ENCODE peak calls at places on chromosomes 2 and 18, in six cellular contexts. L, C, Q, W, D and S are unnamed samples.

GRCh38 chr2:126792993-126793392 is 105.7 kb upstream of the TEX51 start:
- DNase-seq in L (no peak), C (no peak), Q (no peak), W (no peak), D (no peak), S (no peak)

GRCh38 chr2:3214065-3214464 is 163.6 kb downstream of the EIPR1 start:
- DNase-seq in L (no peak), C (no peak), Q (no peak), W (no peak), D (no peak), S (no peak)

GRCh38 chr2:160209457-160209856 is 9.4 kb upstream of the ITGB6 start:
- DNase-seq in L (no peak), C (peak), Q (no peak), W (no peak), D (no peak), S (no peak)

GRCh38 chr2:142668420-142668819 is 209.0 kb upstream of the KYNU start:
- DNase-seq in L (no peak), C (no peak), Q (no peak), W (no peak), D (no peak), S (no peak)

GRCh38 chr2:203951366-203951902 is 14.9 kb downstream of the ICOS start:
- DNase-seq in L (no peak), C (peak), Q (no peak), W (no peak), D (no peak), S (no peak)

GRCh38 chr2:111042261-111042660 is 78.5 kb upstream of the BCL2L11 start:
- DNase-seq in L (no peak), C (no peak), Q (no peak), W (no peak), D (no peak), S (no peak)

GRCh38 chr2:153477096-153477555 is 1.4 kb downstream of the RPRM start:
- DNase-seq in L (no peak), C (no peak), Q (peak), W (no peak), D (no peak), S (no peak)

GRCh38 chr18:28510210-28510609 is 333.3 kb upstream of the CDH2 start:
- DNase-seq in L (no peak), C (no peak), Q (no peak), W (no peak), D (no peak), S (no peak)

GRCh38 chr2:179655627-179656026 is 205.8 kb downstream of the ZNF385B start:
- DNase-seq in L (no peak), C (no peak), Q (no peak), W (no peak), D (no peak), S (no peak)

GRCh38 chr18:73724908-73725307 is 422.7 kb downstream of the FBXO15 start:
- DNase-seq in L (no peak), C (no peak), Q (no peak), W (no peak), D (no peak), S (no peak)

GRCh38 chr2:240884221-240884620 is 11.7 kb downstream of the MAB21L4 start:
- DNase-seq in L (no peak), C (no peak), Q (no peak), W (no peak), D (no peak), S (no peak)

GRCh38 chr18:76672627-76673026 is 149.7 kb upstream of the ZNF236 start:
- DNase-seq in L (no peak), C (no peak), Q (no peak), W (no peak), D (no peak), S (no peak)

GRCh38 chr2:236085647-236086046 is 82.5 kb downstream of the GBX2 start:
- DNase-seq in L (no peak), C (no peak), Q (no peak), W (no peak), D (no peak), S (no peak)

GRCh38 chr2:60463249-60463648 is 90.2 kb downstream of the BCL11A start:
- DNase-seq in L (no peak), C (no peak), Q (no peak), W (no peak), D (no peak), S (no peak)

GRCh38 chr2:84649487-84650142 is 133.3 kb downstream of the DNAH6 start:
- DNase-seq in L (no peak), C (no peak), Q (no peak), W (no peak), D (no peak), S (no peak)

GRCh38 chr18:71529708-71530303 is 1014.3 kb downstream of the CBLN2 start:
- DNase-seq in L (no peak), C (no peak), Q (no peak), W (no peak), D (no peak), S (no peak)

GRCh38 chr2:172395503-172395902 is 31.9 kb upstream of the ITGA6 start:
- DNase-seq in L (no peak), C (no peak), Q (no peak), W (no peak), D (no peak), S (no peak)

GRCh38 chr2:217484046-217484445 is 518.7 kb downstream of the TNS1 start:
- DNase-seq in L (no peak), C (no peak), Q (no peak), W (no peak), D (no peak), S (no peak)

GRCh38 chr18:68983126-68983525 is 185.2 kb downstream of the CCDC102B start:
- DNase-seq in L (no peak), C (no peak), Q (no peak), W (no peak), D (no peak), S (no peak)
- TF ChIP-seq POLR2A in L (no peak), C (no peak), Q (no peak), W (no peak), D (no peak), S (no peak)

GRCh38 chr2:74760875-74761630 is 72.9 kb upstream of the HK2 start:
- DNase-seq in L (no peak), C (no peak), Q (no peak), W (no peak), D (no peak), S (no peak)
- TF ChIP-seq TAF1 in L (no peak), C (no peak), Q (no peak), W (no peak), D (no peak), S (no peak)

GRCh38 chr18:55385770-55386169 is 202.2 kb downstream of the TCF4 start:
- DNase-seq in L (no peak), C (no peak), Q (no peak), W (no peak), D (no peak), S (no peak)

GRCh38 chr18:55384551-55385275 is 203.3 kb downstream of the TCF4 start:
- DNase-seq in L (peak), C (no peak), Q (peak), W (peak), D (no peak), S (no peak)

GRCh38 chr18:55384115-55384514 is 203.9 kb downstream of the TCF4 start:
- DNase-seq in L (no peak), C (no peak), Q (no peak), W (no peak), D (no peak), S (no peak)

GRCh38 chr18:55386545-55386944 is 201.4 kb downstream of the TCF4 start:
- DNase-seq in L (peak), C (no peak), Q (no peak), W (no peak), D (no peak), S (no peak)

DNA sequence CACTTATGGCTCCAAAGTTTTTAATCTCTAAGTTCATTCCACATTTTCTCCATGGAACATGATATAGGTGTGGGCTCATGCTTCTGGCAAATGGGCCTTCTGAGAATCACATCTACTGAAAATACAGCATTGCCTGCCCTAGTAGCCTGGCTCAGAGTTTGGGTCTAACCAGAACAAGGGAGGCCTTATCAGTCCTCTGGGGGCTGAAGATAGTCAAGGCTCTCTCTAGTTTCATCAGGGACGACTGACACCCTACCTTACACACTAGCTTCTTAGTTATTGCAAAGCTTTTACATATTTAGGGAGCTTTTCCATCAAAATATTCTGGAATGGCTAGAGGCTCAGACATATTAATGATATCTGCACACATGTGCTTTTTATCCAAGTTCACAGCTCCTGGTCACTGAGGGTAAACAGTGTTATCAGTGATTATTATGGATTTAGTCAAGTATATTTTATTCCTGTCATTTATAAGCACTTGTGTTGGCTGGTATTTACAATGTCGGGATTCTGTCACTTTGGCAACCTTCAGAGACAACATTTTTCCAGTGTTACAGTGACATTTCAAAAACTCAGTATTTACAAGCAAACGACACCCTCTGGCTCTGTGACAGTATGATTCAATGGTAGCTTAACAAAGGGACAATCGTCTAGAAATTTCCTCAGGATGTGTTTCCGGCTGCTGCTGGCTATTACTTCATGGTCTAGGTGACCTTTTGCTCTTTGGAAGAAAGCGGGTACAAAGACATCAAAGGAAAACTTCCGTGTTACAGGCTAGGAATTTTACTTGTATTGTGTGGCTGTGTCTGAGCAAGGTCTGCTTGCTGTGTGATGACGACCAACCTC is 200.6 kb downstream of the TCF4 start:
- DNase-seq in L (peak), C (no peak), Q (no peak), W (peak), D (no peak), S (no peak)
- TF ChIP-seq POLR2AphosphoS5 in L (no peak), C (no peak), Q (no peak), W (no peak), D (no peak), S (no peak)

GRCh38 chr18:13217466-13217961 is 1.0 kb upstream of the LDLRAD4 start:
- DNase-seq in L (peak), C (no peak), Q (peak), W (no peak), D (no peak), S (peak)
- TF ChIP-seq POLR2A in L (no peak), C (no peak), Q (no peak), W (no peak), D (no peak), S (no peak)

GRCh38 chr18:68414407-68414806 is 300.5 kb downstream of the TMX3 start:
- DNase-seq in L (no peak), C (no peak), Q (no peak), W (no peak), D (no peak), S (no peak)
- TF ChIP-seq TAF1 in L (no peak), C (no peak), Q (no peak), W (no peak), D (no peak), S (no peak)

DNA sequence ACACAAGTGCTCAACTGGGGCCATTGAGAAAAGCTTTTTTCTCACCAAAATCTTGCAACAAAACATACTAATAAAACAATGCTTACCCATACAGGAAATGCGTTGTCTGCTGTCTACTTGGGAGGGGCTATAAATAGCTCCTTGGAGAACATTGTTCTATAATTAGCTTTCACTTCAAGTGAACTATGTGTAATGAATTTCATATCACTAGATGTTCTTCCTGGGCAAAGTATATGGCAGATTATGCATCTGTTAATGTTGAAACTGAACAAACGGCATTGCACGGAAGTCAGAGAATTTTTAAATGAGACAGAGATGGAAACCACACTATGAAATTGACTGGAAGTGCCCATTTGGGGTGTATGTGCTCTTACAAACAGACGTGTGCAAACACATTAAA is 6.4 kb upstream of the NPAS2 start:
- DNase-seq in L (no peak), C (no peak), Q (no peak), W (no peak), D (no peak), S (no peak)
- TF ChIP-seq POLR2AphosphoS5 in L (no peak), C (no peak), Q (no peak), W (no peak), D (no peak), S (no peak)

DNA sequence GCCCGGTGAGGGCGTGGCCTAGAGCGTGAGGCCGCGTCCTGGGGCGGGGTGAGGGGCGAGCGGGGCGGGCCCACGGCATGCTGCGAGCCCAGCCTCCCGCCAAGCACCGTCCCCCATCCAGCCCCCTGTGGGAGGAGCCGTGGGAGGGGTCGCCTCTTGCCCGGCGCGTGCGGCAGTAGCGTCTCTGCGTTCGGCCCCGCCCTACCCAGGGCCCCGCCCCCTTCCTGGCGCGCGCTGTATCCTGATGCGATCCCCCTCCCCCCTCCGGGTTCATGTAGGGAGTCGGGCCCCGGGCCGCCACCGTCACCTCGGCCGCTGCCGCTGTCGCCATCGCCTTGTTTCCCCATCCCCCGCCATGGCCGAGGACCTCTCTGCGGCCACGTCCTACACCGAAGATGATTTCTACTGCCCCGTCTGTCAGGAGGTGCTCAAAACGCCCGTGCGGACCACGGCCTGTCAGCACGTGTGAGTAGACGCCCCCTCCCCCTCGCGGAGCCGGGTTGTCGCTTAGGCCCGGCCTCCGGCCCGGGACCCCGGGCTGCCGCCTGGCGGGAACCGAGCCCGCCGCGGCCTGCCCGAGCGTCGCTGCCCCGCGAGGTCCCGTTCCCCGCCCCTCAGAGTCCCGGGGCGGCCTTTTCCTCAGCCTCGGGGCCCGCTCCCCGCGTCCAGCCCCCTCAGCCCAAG is 890 bp downstream of the RNF138 start:
- DNase-seq in L (peak), C (peak), Q (peak), W (peak), D (peak), S (peak)
- TF ChIP-seq POLR2A in L (peak), C (peak), Q (peak), W (peak), D (peak), S (peak)